ENCODE peak calls at places on chromosomes 7 and 10, in five cellular contexts. L is psoas muscle, Y is left lung, Q is tibial artery, K is suprapubic skin. N is an unnamed sample.

GRCh38 chr10:77564781-77565589 is 72.6 kb downstream of the KCNMA1 start:
- DNase-seq in L (no peak), Y (no peak), Q (peak), K (no peak), N (no peak)

GRCh38 chr7:79973455-79973854 is 161.2 kb upstream of the GNAI1 start:
- DNase-seq in L (no peak), Y (no peak), Q (no peak), K (no peak), N (no peak)

GRCh38 chr7:80450621-80451308 is 61.1 kb downstream of the GNAT3 start:
- DNase-seq in L (no peak), Y (no peak), Q (no peak), K (no peak), N (no peak)

GRCh38 chr10:69847883-69848282 is 46.2 kb downstream of the COL13A1 start:
- DNase-seq in L (no peak), Y (no peak), Q (no peak), K (no peak), N (no peak)

GRCh38 chr7:70607281-70607680 is 524.7 kb upstream of the GALNT17 start:
- DNase-seq in L (no peak), Y (no peak), Q (no peak), K (no peak), N (no peak)

GRCh38 chr7:44995555-44996493 is 4.2 kb upstream of the CCM2 start:
- DNase-seq in L (no peak), Y (no peak), Q (no peak), K (no peak), N (no peak)

GRCh38 chr10:14163374-14164125 is 167.2 kb downstream of the FRMD4A start:
- DNase-seq in L (no peak), Y (no peak), Q (no peak), K (no peak), N (no peak)

GRCh38 chr7:47956220-47956619 is 8.0 kb upstream of the PKD1L1 start:
- DNase-seq in L (no peak), Y (no peak), Q (no peak), K (no peak), N (no peak)

GRCh38 chr7:17370901-17371550 is 72.6 kb downstream of the AHR start:
- DNase-seq in L (no peak), Y (no peak), Q (no peak), K (no peak), N (no peak)

GRCh38 chr7:110373514-110374258 is 717.2 kb upstream of the LRRN3 start:
- DNase-seq in L (no peak), Y (no peak), Q (no peak), K (no peak), N (no peak)

GRCh38 chr7:110372685-110373084 is 718.2 kb upstream of the LRRN3 start:
- DNase-seq in L (no peak), Y (no peak), Q (no peak), K (no peak), N (no peak)

GRCh38 chr7:110375068-110375467 is 715.9 kb upstream of the LRRN3 start:
- DNase-seq in L (no peak), Y (no peak), Q (no peak), K (no peak), N (no peak)

DNA sequence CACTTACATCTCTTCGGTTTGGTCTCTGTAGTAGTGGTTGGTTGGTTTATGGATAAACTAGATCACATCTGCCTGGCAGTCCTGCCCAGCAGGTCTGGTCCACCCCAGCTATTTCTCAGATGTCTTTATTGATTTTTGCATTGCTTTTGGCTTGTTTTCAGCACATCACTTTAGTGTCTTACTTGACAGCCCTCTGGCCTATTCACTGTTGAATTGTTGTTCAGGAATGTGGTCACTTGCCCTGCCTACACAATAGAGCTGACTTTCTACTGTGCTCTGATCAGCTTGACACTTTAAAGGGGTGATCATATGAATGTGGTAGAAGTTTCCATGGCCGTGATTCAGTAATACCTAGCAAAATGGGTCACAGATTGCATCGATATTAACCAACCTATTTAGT is 719.2 kb upstream of the LRRN3 start:
- DNase-seq in L (no peak), Y (no peak), Q (no peak), K (no peak), N (no peak)
- TF ChIP-seq CTCF in L (no peak), Y (no peak), Q (no peak), K (no peak), N (no peak)

DNA sequence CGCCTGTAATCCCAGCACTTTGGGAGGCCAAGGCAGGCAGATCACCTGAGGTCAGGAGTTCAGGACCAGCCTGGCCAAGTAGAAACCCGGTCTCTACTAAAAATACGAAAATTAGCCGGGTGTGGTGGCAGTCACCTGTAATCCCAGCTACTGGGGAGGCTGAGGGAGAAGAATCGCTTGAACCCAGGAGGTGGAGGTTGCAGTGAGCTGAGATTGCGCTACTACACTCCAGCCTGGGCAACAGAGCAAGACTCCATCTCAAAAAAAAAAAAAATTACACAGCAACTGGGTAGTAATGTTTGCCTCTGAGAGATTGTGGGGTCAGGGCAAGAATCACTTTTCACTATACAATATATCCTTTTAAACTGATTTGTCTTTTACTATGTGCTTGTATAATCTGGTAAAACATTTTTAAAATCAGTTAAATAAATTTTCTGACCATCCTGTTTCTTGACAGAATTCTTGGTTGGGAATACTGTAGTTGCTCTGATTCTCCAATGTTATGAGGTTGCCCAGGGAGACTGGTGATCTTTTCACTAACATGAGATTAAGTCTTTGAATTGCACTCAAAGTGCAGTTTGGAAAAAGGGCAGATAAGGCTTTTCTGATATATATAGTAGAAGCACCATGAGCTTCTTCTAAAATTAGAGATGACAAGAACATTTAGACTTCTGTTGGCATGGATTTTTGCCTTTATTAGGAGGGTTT is 1.5 kb downstream of the ENTPD7 start:
- DNase-seq in L (no peak), Y (no peak), Q (no peak), K (no peak), N (no peak)
- H3K4me3 ChIP-seq in L (no peak), Y (no peak), Q (no peak), K (no peak), N (no peak)

GRCh38 chr7:155378959-155379871 is 78.7 kb upstream of the EN2 start:
- DNase-seq in L (no peak), Y (no peak), Q (no peak), K (no peak), N (no peak)
- H3K27ac ChIP-seq in L (no peak), Y (no peak), Q (no peak), K (no peak), N (no peak)

GRCh38 chr10:78770167-78771090 is 298.3 kb upstream of the ZMIZ1 start:
- DNase-seq in L (no peak), Y (no peak), Q (peak), K (peak), N (no peak)

GRCh38 chr10:78769526-78769925 is 299.2 kb upstream of the ZMIZ1 start:
- DNase-seq in L (no peak), Y (no peak), Q (peak), K (peak), N (no peak)

GRCh38 chr10:78768882-78769281 is 299.9 kb upstream of the ZMIZ1 start:
- DNase-seq in L (no peak), Y (no peak), Q (peak), K (no peak), N (no peak)

GRCh38 chr10:78765726-78766335 is 302.9 kb upstream of the ZMIZ1 start:
- DNase-seq in L (no peak), Y (no peak), Q (peak), K (peak), N (no peak)

GRCh38 chr10:78768041-78768569 is 300.7 kb upstream of the ZMIZ1 start:
- DNase-seq in L (no peak), Y (no peak), Q (peak), K (peak), N (peak)
- TF ChIP-seq CTCF in L (no peak), Y (no peak), Q (no peak), K (no peak), N (no peak)

GRCh38 chr7:122329145-122329802 is 24.7 kb upstream of the FEZF1 start:
- DNase-seq in L (no peak), Y (no peak), Q (no peak), K (no peak), N (no peak)
- H3K4me3 ChIP-seq in L (no peak), Y (no peak), Q (no peak), K (no peak), N (no peak)

GRCh38 chr7:43873300-43873699 is 4.0 kb upstream of the MRPS24 start:
- DNase-seq in L (peak), Y (no peak), Q (no peak), K (peak), N (no peak)
- H3K27ac ChIP-seq in L (peak), Y (peak), Q (peak), K (peak), N (peak)

DNA sequence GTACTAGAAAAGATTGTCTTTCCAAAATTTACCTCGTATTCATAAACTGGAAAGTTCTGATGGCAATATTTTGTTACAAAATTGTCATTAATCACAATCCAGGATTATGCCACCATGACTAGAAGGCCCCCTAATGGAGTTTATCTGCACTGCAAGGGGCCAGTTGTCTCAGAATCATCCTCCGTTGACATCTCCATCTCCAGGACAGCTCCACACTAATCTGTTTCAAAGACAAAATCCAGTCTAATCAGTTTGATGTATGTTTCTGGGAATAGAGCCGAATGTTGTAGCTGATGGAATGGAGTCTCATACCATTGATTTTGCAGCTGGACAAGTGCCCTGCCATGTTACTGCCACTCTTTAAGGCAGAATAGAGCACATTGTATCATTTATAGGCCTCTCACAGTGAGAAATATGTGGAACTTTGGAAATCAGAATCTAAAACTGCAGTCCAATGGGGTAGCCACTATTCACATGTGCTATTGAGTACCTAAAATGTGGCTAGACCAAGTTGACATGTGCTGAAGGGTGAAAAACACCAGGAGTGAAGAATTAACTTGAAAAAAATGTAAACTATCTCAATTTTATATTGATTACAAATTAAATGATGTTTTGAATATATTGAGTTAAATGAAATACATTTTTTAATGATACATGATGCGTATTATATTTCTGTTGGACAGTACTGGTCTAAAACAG is 38.3 kb upstream of the TOMM7 start:
- DNase-seq in L (no peak), Y (no peak), Q (no peak), K (no peak), N (no peak)
- TF ChIP-seq CTCF in L (peak), Y (no peak), Q (peak), K (no peak), N (peak)

N was measured in dorsolateral prefrontal cortex.